ENCODE peak calls at places on chromosome 18, in six cellular contexts. M is SK-MEL-5; N is GM12865; X is effector memory CD4-positive, alpha-beta T cell; G is stimulated activated CD4-positive, alpha-beta T cell treated with anti-CD3 and anti-CD28 coated beads, Interleukin-1b, Interleukin-23, amount 100 ng/mL, for 1 hour; H is putamen. R is an unnamed sample.

GRCh38 chr18:54240629-54241107 is 16.2 kb upstream of the MBD2 start:
- DNase-seq in H (no peak), M (no peak), X (no peak), N (no peak), G (no peak), R (no peak)

GRCh38 chr18:26335139-26335933 is 109.1 kb downstream of the TAF4B start:
- DNase-seq in M (peak; percentile 72), N (no peak), X (no peak), G (no peak), H (no peak), R (no peak)

GRCh38 chr18:49819768-49820662 is 6.7 kb upstream of the ACAA2 start:
- DNase-seq in H (no peak), G (no peak), M (no peak), X (peak; percentile 34), N (peak; percentile 55), R (no peak)

GRCh38 chr18:46163941-46164499 is 59.8 kb downstream of the HAUS1 start:
- DNase-seq in X (no peak), N (no peak), M (no peak), G (no peak), H (no peak), R (no peak)

GRCh38 chr18:9570255-9570654 is 44.1 kb downstream of the PPP4R1 start:
- DNase-seq in M (no peak), N (no peak), G (no peak), H (no peak), X (no peak), R (no peak)

GRCh38 chr18:9648431-9649163 is 34.2 kb upstream of the PPP4R1 start:
- DNase-seq in H (no peak), N (peak; percentile 50), G (no peak), M (no peak), X (no peak), R (peak; percentile 15)

GRCh38 chr18:74256190-74256589 is 35.6 kb downstream of the CYB5A start:
- DNase-seq in M (no peak), N (no peak), X (no peak), H (no peak), G (no peak), R (no peak)

GRCh38 chr18:57837917-57838548 is 34.9 kb upstream of the ATP8B1 start:
- DNase-seq in M (peak; percentile 60), H (no peak), X (no peak), G (no peak), N (peak; percentile 92), R (peak; percentile 75)

GRCh38 chr18:51514128-51514527 is 316.6 kb upstream of the MEX3C start:
- DNase-seq in G (no peak), M (no peak), X (no peak), H (no peak), N (peak; percentile 5), R (no peak)

GRCh38 chr18:34933880-34934689 is 107.1 kb upstream of the MAPRE2 start:
- DNase-seq in G (no peak), H (no peak), X (no peak), M (no peak), N (no peak), R (no peak)

GRCh38 chr18:22737054-22737453 is 196.1 kb upstream of the RBBP8 start:
- DNase-seq in X (no peak), M (no peak), H (no peak), G (no peak), N (no peak), R (no peak)

GRCh38 chr18:74116628-74117554 is 30.7 kb downstream of the FBXO15 start:
- DNase-seq in X (no peak), N (peak; percentile 23), G (no peak), M (peak; percentile 51), H (no peak), R (no peak)

GRCh38 chr18:28903366-28903765 is 726.4 kb upstream of the CDH2 start:
- DNase-seq in G (no peak), N (no peak), H (no peak), X (no peak), M (no peak), R (no peak)

GRCh38 chr18:13294309-13294708 is 75.7 kb downstream of the LDLRAD4 start:
- DNase-seq in N (no peak), G (no peak), X (no peak), H (no peak), M (no peak), R (no peak)

GRCh38 chr18:49626842-49627360 is 65.0 kb downstream of the LIPG start:
- DNase-seq in G (no peak), H (no peak), X (no peak), N (no peak), M (no peak), R (no peak)

GRCh38 chr18:76557026-76557575 is 62.1 kb upstream of the ZNF516 start:
- DNase-seq in G (no peak), X (no peak), H (no peak), N (no peak), M (no peak), R (no peak)

GRCh38 chr18:60147326-60147725 is 225.2 kb downstream of the MC4R start:
- DNase-seq in M (no peak), G (no peak), X (no peak), H (no peak), N (peak; percentile 4), R (no peak)

GRCh38 chr18:22563098-22563707 is 145.5 kb upstream of the CTAGE1 start:
- DNase-seq in X (no peak), G (no peak), H (peak; percentile 18), M (peak; percentile 81), N (peak; percentile 64), R (peak; percentile 9)

GRCh38 chr18:63063171-63063570 is 256.4 kb downstream of the BCL2 start:
- DNase-seq in G (no peak), N (no peak), M (no peak), H (no peak), X (no peak), R (no peak)

GRCh38 chr18:70464343-70465114 is 175.7 kb downstream of the SOCS6 start:
- DNase-seq in H (peak; percentile 87), N (peak; percentile 59), G (peak; percentile 2), X (no peak), M (peak; percentile 70), R (peak; percentile 8)

GRCh38 chr18:73785276-73785675 is 362.4 kb downstream of the FBXO15 start:
- DNase-seq in N (no peak), H (no peak), M (no peak), G (no peak), X (no peak), R (no peak)

GRCh38 chr18:2337552-2338141 is 233.7 kb downstream of the METTL4 start:
- DNase-seq in G (peak; percentile 21), X (no peak), H (no peak), N (peak; percentile 67), M (peak; percentile 62), R (no peak)

GRCh38 chr18:77970814-77971213 is 721.2 kb downstream of the GALR1 start:
- DNase-seq in G (no peak), X (no peak), H (no peak), M (no peak), N (no peak), R (no peak)

GRCh38 chr18:72572896-72573295 is 28.8 kb upstream of the CBLN2 start:
- DNase-seq in N (no peak), M (no peak), X (no peak), G (no peak), H (no peak), R (no peak)

GRCh38 chr18:45497595-45498269 is 117.5 kb upstream of the SLC14A2 start:
- DNase-seq in M (no peak), H (no peak), G (no peak), N (no peak), X (no peak), R (no peak)

GRCh38 chr18:44782617-44783016 is 101.9 kb downstream of the SETBP1 start:
- DNase-seq in H (no peak), N (no peak), G (no peak), M (no peak), X (no peak), R (no peak)

GRCh38 chr18:12236934-12237832 is 17.0 kb upstream of the CIDEA start:
- DNase-seq in H (no peak), N (peak; percentile 87), X (no peak), M (peak; percentile 52), G (peak; percentile 51), R (peak; percentile 70)

GRCh38 chr18:50662775-50663383 is 103.0 kb downstream of the MAPK4 start:
- DNase-seq in M (no peak), X (no peak), G (no peak), H (no peak), N (no peak), R (no peak)

GRCh38 chr18:13268035-13268700 is 49.6 kb downstream of the LDLRAD4 start:
- DNase-seq in H (no peak), N (no peak), M (peak; percentile 92), X (no peak), G (no peak), R (no peak)

GRCh38 chr18:76246579-76246978 is 248.5 kb downstream of the ZNF516 start:
- DNase-seq in H (no peak), M (no peak), N (no peak), X (no peak), G (no peak), R (no peak)

GRCh38 chr18:8005870-8006269 is 438.8 kb downstream of the PTPRM start:
- DNase-seq in X (no peak), N (no peak), H (no peak), M (no peak), G (no peak), R (no peak)

GRCh38 chr18:25074925-25075693 is 276.9 kb downstream of the ZNF521 start:
- DNase-seq in G (no peak), N (no peak), X (no peak), H (no peak), M (peak; percentile 94), R (no peak)

GRCh38 chr18:7259482-7259881 is 28.6 kb downstream of the LRRC30 start:
- DNase-seq in N (no peak), H (no peak), G (no peak), X (no peak), M (no peak), R (no peak)

GRCh38 chr18:78805840-78806239 is 173.8 kb upstream of the SALL3 start:
- DNase-seq in M (no peak), N (no peak), H (no peak), X (no peak), G (no peak), R (no peak)

GRCh38 chr18:75261430-75262223 is 51.0 kb downstream of the TSHZ1 start:
- DNase-seq in H (no peak), X (no peak), G (no peak), M (no peak), N (peak; percentile 73), R (peak; percentile 34)

GRCh38 chr18:54947115-54947514 is 12.1 kb downstream of the CCDC68 start:
- DNase-seq in M (no peak), X (no peak), H (no peak), N (no peak), G (no peak), R (no peak)

GRCh38 chr18:30328839-30329238 is 713.7 kb downstream of the DSC3 start:
- DNase-seq in N (no peak), H (no peak), M (no peak), G (no peak), X (no peak), R (no peak)

GRCh38 chr18:14971461-14972185 is 223.7 kb downstream of the ANKRD30B start:
- DNase-seq in X (no peak), M (peak; percentile 31), N (no peak), H (no peak), G (no peak), R (no peak)

GRCh38 chr18:8996771-8997432 is 105.6 kb upstream of the NDUFV2 start:
- DNase-seq in H (no peak), G (no peak), M (no peak), X (no peak), N (no peak), R (no peak)

R was measured in GM06990.